ENCODE peak calls at places on chromosome 16, in six cellular contexts. L is A673, F is colonic mucosa, K is endothelial cell of umbilical vein, G is Karpas-422, M is lung. C is an unnamed sample.

GRCh38 chr16:3889059-3889458 is 8.5 kb upstream of the CREBBP start:
- DNase-seq in L (no peak), F (no peak), K (no peak), G (no peak), M (no peak), C (no peak)

GRCh38 chr16:87603684-87604571 is 1.6 kb downstream of the JPH3 start:
- DNase-seq in L (no peak), F (no peak), K (no peak), G (no peak), M (no peak), C (no peak)

GRCh38 chr16:74213372-74213771 is 83.2 kb upstream of the PSMD7 start:
- DNase-seq in L (no peak), F (no peak), K (no peak), G (no peak), M (no peak), C (no peak)

GRCh38 chr16:46620265-46621005 is 744 bp downstream of the SHCBP1 start:
- DNase-seq in L (no peak), F (peak; percentile 49), K (peak; percentile 6), G (peak; percentile 86), M (no peak), C (peak; percentile 63)

GRCh38 chr16:75074920-75075687 is 41.5 kb downstream of the LDHD start:
- DNase-seq in L (no peak), F (no peak), K (peak; percentile 56), G (peak; percentile 59), M (peak; percentile 33), C (no peak)

GRCh38 chr16:17470002-17470870 is 524 bp downstream of the XYLT1 start:
- DNase-seq in L (no peak), F (peak; percentile 38), K (no peak), G (peak; percentile 53), M (no peak), C (peak; percentile 65)

GRCh38 chr16:55398683-55399230 is 74.8 kb downstream of the IRX6 start:
- DNase-seq in L (no peak), F (no peak), K (no peak), G (no peak), M (no peak), C (no peak)

GRCh38 chr16:2818278-2818876 is 1.3 kb downstream of the PRSS21 start:
- DNase-seq in L (no peak), F (no peak), K (no peak), G (no peak), M (no peak), C (no peak)

GRCh38 chr16:75068075-75068474 is 48.5 kb downstream of the LDHD start:
- DNase-seq in L (no peak), F (no peak), K (no peak), G (no peak), M (no peak), C (no peak)

GRCh38 chr16:49937886-49938285 is 82.0 kb upstream of the ZNF423 start:
- DNase-seq in L (no peak), F (no peak), K (no peak), G (no peak), M (no peak), C (no peak)

GRCh38 chr16:55437627-55438026 is 41.4 kb upstream of the MMP2 start:
- DNase-seq in L (no peak), F (no peak), K (no peak), G (no peak), M (no peak), C (peak; percentile 84)

GRCh38 chr16:14347706-14348105 is 276.6 kb downstream of the MRTFB start:
- DNase-seq in L (no peak), F (no peak), K (no peak), G (no peak), M (no peak), C (no peak)

GRCh38 chr16:47631131-47631530 is 170.0 kb downstream of the PHKB start:
- DNase-seq in L (no peak), F (no peak), K (no peak), G (no peak), M (no peak), C (no peak)
- H3K27ac ChIP-seq in L (no peak overlapping the region), F (no peak overlapping the region), K (no peak overlapping the region), G (no peak overlapping the region), M (no peak overlapping the region), C (no peak overlapping the region)

GRCh38 chr16:69935740-69936139 is 15.4 kb upstream of the CLEC18A start:
- DNase-seq in L (no peak), F (no peak), K (no peak), G (no peak), M (no peak), C (no peak)

GRCh38 chr16:69937465-69937951 is 13.6 kb upstream of the CLEC18A start:
- DNase-seq in L (peak; percentile 24), F (no peak), K (no peak), G (no peak), M (no peak), C (peak; percentile 18)

GRCh38 chr16:69936252-69936651 is 14.9 kb upstream of the CLEC18A start:
- DNase-seq in L (no peak), F (no peak), K (no peak), G (no peak), M (no peak), C (no peak)

GRCh38 chr16:69935278-69935711 is 15.8 kb upstream of the CLEC18A start:
- DNase-seq in L (no peak), F (no peak), K (no peak), G (no peak), M (no peak), C (no peak)

DNA sequence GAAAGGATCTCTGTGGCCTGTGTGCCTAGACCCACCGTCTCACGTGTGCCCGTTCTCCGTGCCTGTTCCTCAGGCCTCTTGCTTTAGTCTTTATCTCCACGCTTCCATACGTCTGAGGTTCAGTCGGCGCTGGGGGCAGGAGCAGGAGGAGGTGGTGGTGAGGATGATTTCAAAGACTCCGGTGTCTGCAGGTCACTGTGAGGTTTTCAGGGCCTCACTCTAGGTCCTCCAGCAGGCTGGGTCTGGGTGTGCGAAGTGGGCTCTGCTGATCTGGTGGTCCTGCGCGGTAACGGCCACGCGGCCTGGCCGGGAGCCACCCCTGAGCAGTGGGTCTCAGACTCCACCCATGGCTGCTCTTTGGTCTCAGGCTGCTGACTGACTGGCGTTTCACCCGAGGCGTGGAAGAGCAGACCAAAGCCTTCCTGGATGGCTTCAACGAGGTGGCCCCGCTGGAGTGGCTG is 14.4 kb upstream of the CLEC18A start:
- DNase-seq in L (no peak), F (no peak), K (no peak), G (no peak), M (no peak), C (no peak)
- H3K4me1 ChIP-seq in L (no peaks in the 10 kb centered on the region), F (no peaks in the 10 kb centered on the region), K (no peaks in the 10 kb centered on the region), G (no peaks in the 10 kb centered on the region), M (no peaks in the 10 kb centered on the region), C (no peaks in the 10 kb centered on the region)

GRCh38 chr16:57091990-57092785 is at the start of gene CPNE2:
- DNase-seq in L (peak; percentile 84), F (peak; percentile 66), K (peak; percentile 65), G (peak; percentile 58), M (peak; percentile 59), C (peak; percentile 64)
- H3K27ac ChIP-seq in L (peak within 1 kb of the TSS; percentile 72), F (peak within 1 kb of the TSS; percentile 70), K (peak within 1 kb of the TSS; percentile 58), G (no peak within 1 kb of the TSS), M (peak within 1 kb of the TSS; percentile 90), C (no peak within 1 kb of the TSS)

GRCh38 chr16:88774544-88775393 is 10.3 kb downstream of the PIEZO1 start:
- DNase-seq in L (no peak), F (no peak), K (no peak), G (no peak), M (no peak), C (no peak)
- H3K4me1 ChIP-seq in L (peaks cover 74% of the 10 kb centered on the region), F (peaks cover 18% of the 10 kb centered on the region), K (peaks cover 22% of the 10 kb centered on the region), G (peaks cover 10% of the 10 kb centered on the region), M (no peaks in the 10 kb centered on the region), C (peaks cover 32% of the 10 kb centered on the region)

GRCh38 chr16:11201498-11202259 is 54.3 kb downstream of the SOCS1 start:
- DNase-seq in L (peak; percentile 29), F (no peak), K (peak; percentile 87), G (no peak), M (no peak), C (peak; percentile 94)
- H3K27ac ChIP-seq in L (no peak overlapping the region), F (no peak overlapping the region), K (peak overlapping the region; percentile 79), G (no peak overlapping the region), M (no peak overlapping the region), C (peak overlapping the region; percentile 69)

C was measured in GM23248.